ENCODE peak calls at places on chromosomes 7 and 10, in eight cellular contexts. H is AG04450, B is epithelial cell of esophagus, L is pancreas, W is neural crest cell, J is sigmoid colon, S is cardiac fibroblast, T is AG10803. R is an unnamed sample.
A peak's percentile ranks its signal among the peaks of the same experiment; 100 is the strongest.

GRCh38 chr7:30789334-30789711 is 18.1 kb downstream of the MINDY4 start:
- DNase-seq in H (no peak), B (peak; percentile 83), L (no peak), W (no peak), J (no peak), S (peak; percentile 72), T (peak; percentile 87), R (no peak)

GRCh38 chr10:10133271-10133670 is 884.4 kb upstream of the CELF2 start:
- DNase-seq in H (no peak), B (no peak), L (no peak), W (no peak), J (no peak), S (no peak), T (no peak), R (no peak)

GRCh38 chr10:4151466-4151865 is 366.5 kb upstream of the KLF6 start:
- DNase-seq in H (no peak), B (no peak), L (no peak), W (no peak), J (no peak), S (no peak), T (no peak), R (no peak)

GRCh38 chr10:80542053-80542452 is 4.4 kb downstream of the SH2D4B start:
- DNase-seq in H (no peak), B (peak; percentile 60), L (no peak), W (no peak), J (peak; percentile 49), S (no peak), T (peak; percentile 52), R (no peak)

GRCh38 chr7:44073664-44074348 is 8.4 kb upstream of the PGAM2 start:
- DNase-seq in H (no peak), B (peak; percentile 72), L (peak; percentile 67), W (no peak), J (peak; percentile 91), S (no peak), T (peak; percentile 41), R (peak; percentile 82)

GRCh38 chr10:50593523-50593922 is 30.2 kb downstream of the SGMS1 start:
- DNase-seq in H (no peak), B (no peak), L (no peak), W (no peak), J (no peak), S (no peak), T (peak; percentile 60), R (no peak)

GRCh38 chr7:114148779-114149178 is 230.0 kb upstream of the PPP1R3A start:
- DNase-seq in H (no peak), B (no peak), L (no peak), W (no peak), J (no peak), S (no peak), T (no peak), R (no peak)

GRCh38 chr10:119360181-119360921 is 153.0 kb downstream of the GRK5 start:
- DNase-seq in H (no peak), B (no peak), L (no peak), W (no peak), J (no peak), S (no peak), T (no peak), R (no peak)

GRCh38 chr10:14774797-14775196 is at the start of gene FAM107B:
- DNase-seq in H (no peak), B (no peak), L (no peak), W (no peak), J (no peak), S (no peak), T (no peak), R (no peak)

DNA sequence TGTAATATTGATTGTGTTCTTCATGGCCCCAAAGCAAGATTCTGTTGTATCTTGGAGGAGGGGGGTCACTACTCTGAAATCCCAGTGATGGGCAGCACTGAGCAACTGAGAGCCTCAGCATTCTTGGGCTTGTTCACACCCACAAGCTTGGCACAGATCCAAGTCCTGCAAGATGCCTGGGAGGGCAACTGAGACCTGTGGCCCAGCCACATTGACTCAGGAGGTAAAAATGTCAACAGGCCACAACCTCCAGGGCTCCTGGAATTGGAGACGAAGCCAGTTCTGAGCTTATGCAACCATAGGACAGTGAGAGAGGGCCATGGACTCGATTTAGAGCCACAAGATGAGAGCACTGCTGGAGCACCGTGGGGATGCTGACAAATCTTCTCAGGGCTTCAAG is 3.1 kb upstream of the DOCK1 start:
- DNase-seq in H (peak; percentile 26), B (peak; percentile 90), L (no peak), W (no peak), J (no peak), S (peak; percentile 70), T (peak; percentile 91), R (no peak)
- TF ChIP-seq CTCF in H (peak; percentile 19), B (peak; percentile 40), L (no peak), W (no peak), J (no peak), S (peak; percentile 46), T (peak; percentile 56), R (no peak)

DNA sequence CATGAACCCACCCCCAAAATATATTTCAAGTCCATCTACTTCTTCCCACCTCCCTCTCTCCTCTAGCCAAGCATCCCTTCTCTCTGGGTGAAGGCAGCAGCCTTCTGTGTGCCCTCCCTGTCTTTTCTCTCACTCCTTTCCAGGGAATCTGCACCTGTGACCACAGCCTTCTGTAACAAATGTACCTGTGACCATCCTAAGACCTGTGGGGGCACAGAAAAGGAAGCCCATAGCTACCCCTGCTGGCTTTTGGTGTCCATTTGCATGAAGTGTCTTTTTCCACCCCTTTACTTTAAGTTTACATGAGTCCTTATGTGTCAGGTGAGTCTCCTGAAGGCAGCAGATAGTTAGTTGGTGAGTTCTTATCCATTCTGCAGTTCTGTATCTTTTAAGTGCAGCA is 2.0 kb upstream of the TBXAS1 start:
- DNase-seq in H (no peak), B (peak; percentile 26), L (no peak), W (no peak), J (no peak), S (no peak), T (no peak), R (no peak)
- TF ChIP-seq CTCF in H (no peak), B (no peak), L (no peak), W (no peak), J (no peak), S (no peak), T (no peak), R (peak; percentile 25)

DNA sequence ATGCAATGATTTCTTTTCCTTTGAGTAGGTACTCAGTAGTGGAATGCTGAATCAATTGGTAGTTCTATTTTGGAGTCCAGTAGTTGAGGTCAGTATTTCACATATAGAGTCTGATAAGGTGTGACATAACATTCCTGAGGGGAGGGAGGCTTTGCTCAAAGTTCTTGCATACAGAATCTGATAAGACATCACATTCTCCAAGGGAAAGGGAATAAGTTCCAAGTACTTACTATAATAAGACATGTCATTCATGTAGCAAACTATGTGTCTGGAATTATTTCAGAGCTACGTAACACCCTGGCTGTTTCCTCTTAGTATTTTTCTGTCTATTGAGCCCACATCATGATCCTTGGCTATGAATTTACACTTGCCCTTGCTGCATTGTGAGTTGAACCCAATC is 74.3 kb upstream of the POM121L12 start:
- DNase-seq in H (no peak), B (no peak), L (no peak), W (no peak), J (no peak), S (no peak), T (no peak), R (no peak)
- TF ChIP-seq CTCF in H (no peak), B (no peak), L (no peak), W (no peak), J (no peak), S (no peak), T (no peak), R (no peak)

GRCh38 chr7:157875230-157876179 is 538.7 kb downstream of the DNAJB6 start:
- DNase-seq in H (no peak), B (no peak), L (no peak), W (peak; percentile 62), J (no peak), S (no peak), T (no peak), R (no peak)
- TF ChIP-seq CTCF in H (no peak), B (no peak), L (peak; percentile 22), W (peak; percentile 78), J (no peak), S (peak; percentile 21), T (no peak), R (peak; percentile 34)

R was measured in GM10248.